ENCODE peak calls at places on chromosomes 1 and 21, in seven cellular contexts. Z, H, T, W, R, E and S are unnamed samples.

GRCh38 chr1:166189126-166189525 is 22.3 kb upstream of the FAM78B start:
- DNase-seq in Z (no peak), E (no peak), T (no peak), R (no peak), H (no peak), W (no peak), S (no peak)

GRCh38 chr1:57770772-57771171 is 346.9 kb upstream of the DAB1 start:
- DNase-seq in Z (no peak), W (no peak), T (no peak), E (no peak), H (peak), R (no peak), S (no peak)

GRCh38 chr1:7528386-7529031 is 242.6 kb upstream of the VAMP3 start:
- DNase-seq in R (no peak), E (no peak), W (no peak), Z (no peak), H (peak), T (no peak), S (no peak)

GRCh38 chr21:44528634-44528995 is 11.4 kb downstream of the KRTAP10-1 start:
- DNase-seq in E (no peak), Z (no peak), T (no peak), W (peak), H (no peak), R (no peak), S (no peak)

GRCh38 chr1:164101802-164102201 is 457.2 kb upstream of the PBX1 start:
- DNase-seq in H (no peak), R (no peak), T (no peak), E (no peak), Z (no peak), W (no peak), S (no peak)

GRCh38 chr1:86356247-86356646 is 39.9 kb downstream of the ODF2L start:
- DNase-seq in T (no peak), Z (no peak), W (no peak), R (no peak), H (peak), E (no peak), S (no peak)

GRCh38 chr1:108209456-108210108 is 9.4 kb upstream of the SLC25A24 start:
- DNase-seq in H (no peak), Z (no peak), E (no peak), R (no peak), W (no peak), T (no peak), S (no peak)

GRCh38 chr21:42199488-42200463 is 19.2 kb upstream of the ABCG1 start:
- DNase-seq in W (peak), E (no peak), R (no peak), T (peak), H (peak), Z (no peak), S (no peak)

GRCh38 chr1:16237343-16237830 is 404 bp upstream of the CPLANE2 start:
- DNase-seq in E (peak), H (peak), Z (no peak), R (no peak), T (no peak), W (no peak), S (no peak)

GRCh38 chr1:84668185-84668584 is 22.1 kb downstream of the SSX2IP start:
- DNase-seq in E (no peak), Z (no peak), T (no peak), R (no peak), H (no peak), W (no peak), S (no peak)

GRCh38 chr1:65147424-65148177 is 402 bp upstream of the AK4 start:
- DNase-seq in Z (peak), R (peak), W (peak), T (peak), H (no peak), E (peak), S (peak)

GRCh38 chr21:40386301-40386911 is 460.6 kb downstream of the DSCAM start:
- DNase-seq in E (no peak), H (no peak), T (peak), Z (no peak), R (no peak), W (peak), S (peak)

GRCh38 chr1:200206340-200206739 is 178.8 kb downstream of the NR5A2 start:
- DNase-seq in Z (no peak), R (no peak), E (no peak), T (no peak), W (no peak), H (peak), S (peak)

GRCh38 chr1:116878804-116879477 is 30.8 kb upstream of the PTGFRN start:
- DNase-seq in R (peak), Z (no peak), W (peak), T (no peak), E (peak), H (peak), S (no peak)

GRCh38 chr1:2529776-2530500 is at the start of gene HES5:
- DNase-seq in H (no peak), R (no peak), W (no peak), Z (no peak), E (no peak), T (peak), S (no peak)
- TF ChIP-seq POLR2A in H (no peak), R (peak), W (no peak), Z (no peak), E (no peak), T (no peak), S (no peak)

GRCh38 chr1:40860706-40861226 is 1.4 kb downstream of the CITED4 start:
- DNase-seq in T (no peak), W (peak), R (no peak), Z (no peak), E (no peak), H (no peak), S (no peak)
- TF ChIP-seq POLR2A in T (no peak), W (no peak), R (no peak), Z (no peak), E (no peak), H (no peak), S (no peak)

GRCh38 chr1:246506785-246507639 is at the start of gene SMYD3:
- DNase-seq in W (peak), H (peak), R (peak), E (peak), T (peak), Z (peak), S (peak)
- TF ChIP-seq POLR2A in W (peak), H (no peak), R (peak), E (peak), T (peak), Z (no peak), S (peak)

DNA sequence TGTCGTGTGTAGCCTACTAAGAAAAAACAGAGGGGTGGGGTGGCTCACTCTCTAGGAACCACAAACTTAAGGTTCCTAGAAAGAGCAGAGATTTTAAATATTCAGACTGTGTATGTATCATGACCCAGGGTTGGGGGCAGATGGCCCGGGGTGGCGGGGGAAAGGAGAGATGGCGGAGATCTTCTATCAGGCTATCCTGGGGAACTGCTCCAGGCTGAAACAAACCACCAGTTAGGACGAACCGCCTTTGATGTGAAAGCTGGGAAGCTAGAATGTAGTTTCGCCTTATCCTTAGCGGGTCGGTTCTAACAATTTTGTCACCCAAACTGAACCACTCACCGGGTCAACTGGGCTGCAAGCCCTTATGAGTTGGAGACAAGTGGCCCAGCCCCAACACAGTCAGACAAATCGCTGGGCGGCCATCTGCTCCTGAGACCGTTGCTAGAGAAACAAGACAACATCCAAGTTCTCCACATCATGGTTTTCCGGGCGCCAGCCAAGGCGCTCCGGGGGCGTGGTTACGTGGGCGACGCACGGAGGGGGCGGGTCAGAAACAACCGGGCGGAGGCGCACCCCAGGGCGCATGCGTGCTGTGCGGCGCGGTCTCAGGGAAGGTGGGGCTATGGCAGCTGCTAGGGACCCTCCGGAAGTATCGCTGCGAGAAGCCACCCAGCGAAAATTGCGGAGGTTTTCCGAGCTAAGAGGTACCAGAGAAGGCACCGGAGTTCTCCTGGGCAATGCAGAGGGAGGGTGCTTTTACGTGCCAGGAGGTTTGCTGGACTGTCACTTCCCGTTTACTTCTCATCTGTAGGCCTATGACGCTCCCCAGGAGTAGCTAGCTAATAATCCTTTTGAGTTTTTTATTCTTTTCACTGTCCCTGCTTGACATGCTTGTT is at the start of the genes FPGT and LRRIQ3:
- DNase-seq in T (peak), H (peak), R (peak), W (peak), Z (peak), E (peak), S (peak)
- TF ChIP-seq POLR2A in T (peak), H (peak), R (peak), W (peak), Z (no peak), E (peak), S (peak)

GRCh38 chr1:19262047-19262446 is 10.4 kb downstream of the MRTO4 start:
- DNase-seq in H (no peak), E (no peak), W (no peak), Z (no peak), T (no peak), R (no peak), S (no peak)
- TF ChIP-seq POLR2A in H (no peak), E (no peak), W (no peak), Z (no peak), T (no peak), R (no peak), S (no peak)